ENCODE peak calls at places on chromosome 20, in four cellular contexts. N, G, F and B are unnamed samples.

GRCh38 chr20:47244451-47244850 is 112.0 kb downstream of the ZMYND8 start:
- DNase-seq in F (no peak), N (no peak), G (no peak), B (no peak)

GRCh38 chr20:58749979-58750378 is 57.4 kb downstream of the NPEPL1 start:
- DNase-seq in N (peak; percentile 56), F (no peak), G (no peak), B (no peak)

GRCh38 chr20:64156136-64156885 is 7.9 kb upstream of the MYT1 start:
- DNase-seq in F (no peak), G (no peak), N (no peak), B (no peak)

GRCh38 chr20:52975024-52975732 is 3.0 kb downstream of the TSHZ2 start:
- DNase-seq in N (no peak), F (no peak), G (peak; percentile 24), B (no peak)

GRCh38 chr20:32959351-32960221 is 44.6 kb downstream of the SUN5 start:
- DNase-seq in F (no peak), G (no peak), N (peak; percentile 85), B (no peak)

GRCh38 chr20:61562897-61563504 is 310.9 kb downstream of the CDH4 start:
- DNase-seq in F (no peak), N (no peak), G (no peak), B (no peak)

GRCh38 chr20:5190444-5190843 is 63.6 kb downstream of the CDS2 start:
- DNase-seq in N (peak; percentile 29), F (no peak), G (peak; percentile 27), B (no peak)

GRCh38 chr20:44069203-44069931 is 117.6 kb downstream of the JPH2 start:
- DNase-seq in N (peak; percentile 77), G (peak; percentile 82), F (no peak), B (peak; percentile 67)

GRCh38 chr20:23269954-23270353 is 80.6 kb upstream of the NXT1 start:
- DNase-seq in N (peak; percentile 57), F (no peak), G (no peak), B (no peak)

GRCh38 chr20:58344741-58345140 is 35.2 kb downstream of the RAB22A start:
- DNase-seq in G (no peak), N (no peak), F (no peak), B (no peak)

GRCh38 chr20:25277051-25277801 is 29.3 kb downstream of the PYGB start:
- DNase-seq in N (peak; percentile 80), G (no peak), F (peak; percentile 19), B (no peak)

GRCh38 chr20:48657426-48658197 is 170.2 kb downstream of the PREX1 start:
- DNase-seq in N (peak; percentile 90), F (peak; percentile 73), G (peak; percentile 84), B (peak; percentile 88)

GRCh38 chr20:16243470-16243869 is 329.8 kb downstream of the KIF16B start:
- DNase-seq in G (peak; percentile 25), N (no peak), F (no peak), B (no peak)

GRCh38 chr20:31678389-31679356 is 41.0 kb downstream of the COX4I2 start:
- DNase-seq in F (no peak), G (no peak), N (no peak), B (no peak)

GRCh38 chr20:32364554-32365208 is 6.5 kb downstream of the ASXL1 start:
- DNase-seq in F (no peak), G (no peak), N (no peak), B (no peak)

GRCh38 chr20:13118676-13119075 is 102.4 kb upstream of the ISM1 start:
- DNase-seq in G (no peak), F (no peak), N (no peak), B (no peak)

GRCh38 chr20:51660741-51661608 is 107.2 kb downstream of the ATP9A start:
- DNase-seq in N (no peak), G (peak; percentile 10), F (no peak), B (no peak)

GRCh38 chr20:20227013-20227571 is 140.8 kb upstream of the INSM1 start:
- DNase-seq in N (no peak), F (no peak), G (no peak), B (no peak)

GRCh38 chr20:57786304-57786942 is 76.6 kb upstream of the PMEPA1 start:
- DNase-seq in G (peak; percentile 5), N (peak; percentile 58), F (no peak), B (no peak)

GRCh38 chr20:25491446-25492038 is 84.1 kb downstream of the GINS1 start:
- DNase-seq in F (no peak), N (no peak), G (no peak), B (no peak)

GRCh38 chr20:40966103-40966502 is 62.5 kb upstream of the TOP1 start:
- DNase-seq in F (no peak), N (peak; percentile 77), G (peak; percentile 50), B (no peak)

GRCh38 chr20:61437280-61438206 is 185.5 kb downstream of the CDH4 start:
- DNase-seq in G (no peak), F (no peak), N (no peak), B (no peak)

GRCh38 chr20:57777911-57778310 is 68.1 kb upstream of the PMEPA1 start:
- DNase-seq in F (no peak), N (peak; percentile 18), G (no peak), B (no peak)

GRCh38 chr20:24763386-24764026 is 185.6 kb upstream of the CST7 start:
- DNase-seq in G (no peak), N (peak; percentile 80), F (no peak), B (no peak)

GRCh38 chr20:33648396-33649004 is 13.6 kb upstream of the C20orf144 start:
- DNase-seq in F (no peak), N (no peak), G (no peak), B (no peak)

GRCh38 chr20:40511478-40511877 is 177.6 kb downstream of the MAFB start:
- DNase-seq in G (no peak), N (peak; percentile 89), F (peak; percentile 74), B (no peak)

GRCh38 chr20:4876301-4876700 is 125.0 kb downstream of the SLC23A2 start:
- DNase-seq in F (no peak), G (no peak), N (no peak), B (no peak)

GRCh38 chr20:12358006-12358654 is 440.4 kb downstream of the BTBD3 start:
- DNase-seq in N (no peak), G (no peak), F (no peak), B (no peak)

GRCh38 chr20:19710336-19710721 is 47.7 kb upstream of the RIN2 start:
- DNase-seq in F (no peak), N (no peak), G (no peak), B (no peak)

GRCh38 chr20:9031951-9032350 is 36.9 kb upstream of the PLCB4 start:
- DNase-seq in F (no peak), N (no peak), G (no peak), B (no peak)

GRCh38 chr20:52985687-52986086 is 13.5 kb downstream of the TSHZ2 start:
- DNase-seq in F (no peak), N (no peak), G (no peak), B (no peak)

GRCh38 chr20:32559753-32560380 is 25.3 kb downstream of the NOL4L start:
- DNase-seq in G (no peak), N (no peak), F (no peak), B (no peak)

GRCh38 chr20:24672886-24673677 is 203.7 kb downstream of the SYNDIG1 start:
- DNase-seq in G (no peak), F (peak; percentile 21), N (no peak), B (no peak)

GRCh38 chr20:51734876-51735499 is 33.2 kb downstream of the ATP9A start:
- DNase-seq in G (no peak), F (no peak), N (no peak), B (no peak)

GRCh38 chr20:48205281-48205782 is 420.1 kb upstream of the SULF2 start:
- DNase-seq in F (no peak), N (no peak), G (no peak), B (no peak)

DNA sequence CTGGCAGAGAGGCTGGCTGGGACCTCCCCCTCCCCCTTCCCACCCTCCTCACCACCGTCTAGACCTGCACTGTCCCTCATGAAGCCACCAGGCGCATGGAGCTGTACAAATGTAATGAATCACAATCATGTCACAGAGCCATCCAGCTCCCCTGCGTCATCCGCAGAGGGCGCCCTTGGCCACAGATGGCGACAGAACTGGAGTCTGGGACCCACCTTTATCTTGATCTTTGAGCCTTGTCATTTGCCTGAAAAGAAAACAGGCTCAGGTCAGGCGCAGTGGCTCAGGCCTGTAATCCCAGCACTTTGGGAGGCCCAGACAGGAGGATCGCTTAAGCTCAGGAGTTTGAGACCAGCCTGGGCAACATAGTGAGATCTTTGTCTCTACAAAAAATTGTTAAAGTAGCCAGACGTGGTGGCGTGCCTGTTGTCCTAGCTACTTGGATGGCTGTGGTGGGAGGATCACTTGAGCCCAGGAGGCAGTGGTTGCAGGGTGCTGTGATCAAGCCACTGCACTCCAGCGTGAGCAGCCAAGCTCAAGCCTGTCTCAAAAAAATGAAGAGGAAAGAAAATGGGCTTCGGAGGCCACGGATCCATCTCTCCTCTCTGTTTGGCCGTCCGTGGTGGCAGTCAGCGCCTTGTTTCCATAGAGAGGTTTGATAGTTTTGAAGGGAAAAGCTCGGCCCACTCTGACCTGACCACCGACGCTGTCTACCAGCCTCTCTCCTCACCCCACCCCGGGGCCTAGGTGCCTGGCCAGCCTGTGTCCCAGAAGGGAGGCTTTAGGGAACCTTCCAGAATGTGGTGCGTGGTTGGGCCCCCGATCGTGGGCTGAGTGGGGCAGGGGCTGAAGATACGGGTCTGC is 6.2 kb downstream of the COL9A3 start:
- DNase-seq in G (peak; percentile 73), F (no peak), N (no peak), B (peak; percentile 88)
- TF ChIP-seq CTCF in G (peak; percentile 55), F (no peak), N (no peak), B (peak; percentile 75)

DNA sequence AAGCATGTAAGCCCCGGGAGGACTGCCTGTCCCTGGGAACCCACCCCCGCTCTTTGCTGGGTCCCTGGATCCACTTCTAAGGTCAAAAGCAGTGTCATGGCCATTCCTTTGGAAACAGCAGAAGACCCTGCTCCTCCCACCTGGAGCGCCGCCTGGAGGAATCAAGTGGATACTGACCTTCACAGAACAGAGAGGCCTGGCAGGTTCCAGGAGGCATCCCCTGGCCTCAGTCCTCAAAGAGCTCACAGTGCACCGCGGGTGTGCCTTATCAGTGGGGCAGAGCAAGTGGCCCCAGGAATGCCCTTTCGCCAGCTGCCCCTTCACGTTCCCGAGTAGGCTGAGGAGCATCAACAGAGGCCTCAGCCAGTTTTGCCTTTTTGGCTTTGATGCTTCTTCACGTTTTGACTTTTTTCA is 11.1 kb upstream of the SLC4A11 start:
- DNase-seq in F (no peak), N (no peak), G (peak; percentile 27), B (peak; percentile 38)
- TF ChIP-seq CTCF in F (no peak), N (no peak), G (peak; percentile 33), B (no peak)

GRCh38 chr20:17281478-17281877 is 54.6 kb downstream of the PCSK2 start:
- DNase-seq in G (peak; percentile 47), N (no peak), F (no peak), B (peak; percentile 8)
- TF ChIP-seq CTCF in G (peak; percentile 56), N (no peak), F (no peak), B (peak; percentile 36)

DNA sequence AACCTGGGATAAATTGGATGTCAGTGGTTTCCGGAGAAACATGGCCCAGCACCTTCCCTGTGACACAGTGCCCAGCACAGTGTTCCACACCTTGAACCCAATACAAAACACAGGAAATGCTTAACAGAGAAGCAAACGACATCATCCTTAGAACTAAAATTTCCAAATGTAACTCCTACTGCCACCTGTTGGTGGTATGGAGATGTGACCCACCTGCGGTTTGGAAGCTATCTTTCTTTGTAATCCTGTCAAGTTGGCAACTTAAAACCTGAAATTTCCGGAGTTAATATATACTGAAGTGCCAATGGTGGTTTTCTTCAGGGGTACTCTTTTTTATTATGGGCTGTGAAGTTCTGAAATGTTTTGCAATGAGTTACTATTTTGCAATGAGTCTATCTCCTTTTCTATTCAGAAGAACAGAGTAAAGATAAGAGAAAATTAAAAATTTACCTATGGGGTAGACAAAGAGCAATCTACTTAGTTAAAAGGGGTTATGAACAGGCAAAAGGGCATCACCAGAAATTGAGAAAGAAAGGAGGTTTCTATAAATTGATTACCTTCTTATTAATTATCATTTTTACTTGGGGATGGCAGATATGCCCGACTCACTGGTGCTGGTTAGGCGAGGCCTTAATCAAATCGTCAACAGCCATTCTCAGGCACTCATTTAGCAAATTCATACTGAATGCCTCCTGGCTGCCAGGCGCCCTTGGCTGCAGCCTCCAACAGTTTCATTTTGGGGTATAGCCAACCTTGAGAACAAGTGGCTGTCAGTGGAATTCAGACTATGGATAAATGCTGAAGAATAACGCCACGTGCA is 658.6 kb downstream of the PTPRT start:
- DNase-seq in N (no peak), G (peak; percentile 39), F (no peak), B (peak; percentile 32)
- TF ChIP-seq CTCF in N (no peak), G (peak; percentile 58), F (peak; percentile 38), B (peak; percentile 31)